ENCODE peak calls at places on chromosomes 2 and 18, in five cellular contexts. One of them, this sample, is unnamed.
A peak's percentile ranks its signal among the peaks of the same experiment; 100 is the strongest.

GRCh38 chr2:169748316-169748715 is 14.7 kb downstream of the KLHL23 start:
- DNase-seq in activated CD8-positive, alpha-beta memory T cell treated with anti-CD3 and anti-CD28 coated beads, Interleukin-2, amount 50 U/mL, for 48 hours: no peak
- DNase-seq in EL: no peak
- DNase-seq in RWPE1: no peak
- DNase-seq in activated CD4-positive, alpha-beta T cell treated with anti-CD3 and anti-CD28 coated beads, Interleukin-2, amount 10 ng/mL, durations not matched to agents 7 days and 5 days: no peak
- DNase-seq in this sample: no peak

GRCh38 chr2:218371987-218372358 is 10.1 kb upstream of the SLC11A1 start:
- DNase-seq in activated CD8-positive, alpha-beta memory T cell treated with anti-CD3 and anti-CD28 coated beads, Interleukin-2, amount 50 U/mL, for 48 hours: no peak
- DNase-seq in EL: no peak
- DNase-seq in RWPE1: no peak
- DNase-seq in activated CD4-positive, alpha-beta T cell treated with anti-CD3 and anti-CD28 coated beads, Interleukin-2, amount 10 ng/mL, durations not matched to agents 7 days and 5 days: no peak
- DNase-seq in this sample: no peak

GRCh38 chr2:84840306-84840705 is 40.6 kb downstream of the TRABD2A start:
- DNase-seq in activated CD8-positive, alpha-beta memory T cell treated with anti-CD3 and anti-CD28 coated beads, Interleukin-2, amount 50 U/mL, for 48 hours: no peak
- DNase-seq in EL: peak; percentile 49
- DNase-seq in RWPE1: no peak
- DNase-seq in activated CD4-positive, alpha-beta T cell treated with anti-CD3 and anti-CD28 coated beads, Interleukin-2, amount 10 ng/mL, durations not matched to agents 7 days and 5 days: no peak
- DNase-seq in this sample: no peak

GRCh38 chr2:171492664-171493063 is 29.6 kb upstream of the CYBRD1 start:
- DNase-seq in activated CD8-positive, alpha-beta memory T cell treated with anti-CD3 and anti-CD28 coated beads, Interleukin-2, amount 50 U/mL, for 48 hours: no peak
- DNase-seq in EL: no peak
- DNase-seq in RWPE1: no peak
- DNase-seq in activated CD4-positive, alpha-beta T cell treated with anti-CD3 and anti-CD28 coated beads, Interleukin-2, amount 10 ng/mL, durations not matched to agents 7 days and 5 days: no peak
- DNase-seq in this sample: no peak

GRCh38 chr18:55419939-55420664 is 167.9 kb downstream of the TCF4 start:
- DNase-seq in activated CD8-positive, alpha-beta memory T cell treated with anti-CD3 and anti-CD28 coated beads, Interleukin-2, amount 50 U/mL, for 48 hours: no peak
- DNase-seq in EL: peak; percentile 55
- DNase-seq in RWPE1: no peak
- DNase-seq in activated CD4-positive, alpha-beta T cell treated with anti-CD3 and anti-CD28 coated beads, Interleukin-2, amount 10 ng/mL, durations not matched to agents 7 days and 5 days: no peak
- DNase-seq in this sample: no peak

GRCh38 chr18:8847066-8847755 is 141.9 kb downstream of the MTCL1 start:
- DNase-seq in activated CD8-positive, alpha-beta memory T cell treated with anti-CD3 and anti-CD28 coated beads, Interleukin-2, amount 50 U/mL, for 48 hours: no peak
- DNase-seq in EL: no peak
- DNase-seq in RWPE1: no peak
- DNase-seq in activated CD4-positive, alpha-beta T cell treated with anti-CD3 and anti-CD28 coated beads, Interleukin-2, amount 10 ng/mL, durations not matched to agents 7 days and 5 days: no peak
- DNase-seq in this sample: no peak

GRCh38 chr2:1835581-1836201 is 91.4 kb upstream of the PXDN start:
- DNase-seq in activated CD8-positive, alpha-beta memory T cell treated with anti-CD3 and anti-CD28 coated beads, Interleukin-2, amount 50 U/mL, for 48 hours: no peak
- DNase-seq in EL: no peak
- DNase-seq in RWPE1: no peak
- DNase-seq in activated CD4-positive, alpha-beta T cell treated with anti-CD3 and anti-CD28 coated beads, Interleukin-2, amount 10 ng/mL, durations not matched to agents 7 days and 5 days: no peak
- DNase-seq in this sample: no peak

GRCh38 chr2:102112271-102112670 is 30.3 kb upstream of the IL1R1 start:
- DNase-seq in activated CD8-positive, alpha-beta memory T cell treated with anti-CD3 and anti-CD28 coated beads, Interleukin-2, amount 50 U/mL, for 48 hours: no peak
- DNase-seq in EL: no peak
- DNase-seq in RWPE1: no peak
- DNase-seq in activated CD4-positive, alpha-beta T cell treated with anti-CD3 and anti-CD28 coated beads, Interleukin-2, amount 10 ng/mL, durations not matched to agents 7 days and 5 days: no peak
- DNase-seq in this sample: no peak

GRCh38 chr18:52402814-52403213 is 62.8 kb downstream of the DCC start:
- DNase-seq in activated CD8-positive, alpha-beta memory T cell treated with anti-CD3 and anti-CD28 coated beads, Interleukin-2, amount 50 U/mL, for 48 hours: no peak
- DNase-seq in EL: no peak
- DNase-seq in RWPE1: no peak
- DNase-seq in activated CD4-positive, alpha-beta T cell treated with anti-CD3 and anti-CD28 coated beads, Interleukin-2, amount 10 ng/mL, durations not matched to agents 7 days and 5 days: no peak
- DNase-seq in this sample: no peak

GRCh38 chr2:165474621-165475269 is 5.2 kb downstream of the CSRNP3 start:
- DNase-seq in activated CD8-positive, alpha-beta memory T cell treated with anti-CD3 and anti-CD28 coated beads, Interleukin-2, amount 50 U/mL, for 48 hours: no peak
- DNase-seq in EL: no peak
- DNase-seq in RWPE1: no peak
- DNase-seq in activated CD4-positive, alpha-beta T cell treated with anti-CD3 and anti-CD28 coated beads, Interleukin-2, amount 10 ng/mL, durations not matched to agents 7 days and 5 days: no peak
- DNase-seq in this sample: no peak

GRCh38 chr2:57850415-57851130 is 196.0 kb upstream of the VRK2 start:
- DNase-seq in activated CD8-positive, alpha-beta memory T cell treated with anti-CD3 and anti-CD28 coated beads, Interleukin-2, amount 50 U/mL, for 48 hours: no peak
- DNase-seq in EL: no peak
- DNase-seq in RWPE1: no peak
- DNase-seq in activated CD4-positive, alpha-beta T cell treated with anti-CD3 and anti-CD28 coated beads, Interleukin-2, amount 10 ng/mL, durations not matched to agents 7 days and 5 days: no peak
- DNase-seq in this sample: no peak

GRCh38 chr2:62333961-62334360 is 138.0 kb downstream of the B3GNT2 start:
- DNase-seq in activated CD8-positive, alpha-beta memory T cell treated with anti-CD3 and anti-CD28 coated beads, Interleukin-2, amount 50 U/mL, for 48 hours: no peak
- DNase-seq in EL: no peak
- DNase-seq in RWPE1: no peak
- DNase-seq in activated CD4-positive, alpha-beta T cell treated with anti-CD3 and anti-CD28 coated beads, Interleukin-2, amount 10 ng/mL, durations not matched to agents 7 days and 5 days: no peak
- DNase-seq in this sample: no peak

GRCh38 chr2:85956647-85957039 is 67.9 kb upstream of the ST3GAL5 start:
- DNase-seq in activated CD8-positive, alpha-beta memory T cell treated with anti-CD3 and anti-CD28 coated beads, Interleukin-2, amount 50 U/mL, for 48 hours: no peak
- DNase-seq in EL: no peak
- DNase-seq in RWPE1: no peak
- DNase-seq in activated CD4-positive, alpha-beta T cell treated with anti-CD3 and anti-CD28 coated beads, Interleukin-2, amount 10 ng/mL, durations not matched to agents 7 days and 5 days: no peak
- DNase-seq in this sample: no peak

GRCh38 chr18:77132369-77133050 is at the start of gene MBP:
- DNase-seq in activated CD8-positive, alpha-beta memory T cell treated with anti-CD3 and anti-CD28 coated beads, Interleukin-2, amount 50 U/mL, for 48 hours: peak; percentile 85
- DNase-seq in EL: no peak
- DNase-seq in RWPE1: peak; percentile 68
- DNase-seq in activated CD4-positive, alpha-beta T cell treated with anti-CD3 and anti-CD28 coated beads, Interleukin-2, amount 10 ng/mL, durations not matched to agents 7 days and 5 days: peak; percentile 74
- DNase-seq in this sample: peak; percentile 68

GRCh38 chr2:238598802-238599530 is 172.2 kb downstream of the ASB1 start:
- DNase-seq in activated CD8-positive, alpha-beta memory T cell treated with anti-CD3 and anti-CD28 coated beads, Interleukin-2, amount 50 U/mL, for 48 hours: no peak
- DNase-seq in EL: no peak
- DNase-seq in RWPE1: no peak
- DNase-seq in activated CD4-positive, alpha-beta T cell treated with anti-CD3 and anti-CD28 coated beads, Interleukin-2, amount 10 ng/mL, durations not matched to agents 7 days and 5 days: no peak
- DNase-seq in this sample: no peak

GRCh38 chr18:28041366-28041765 is 135.6 kb downstream of the CDH2 start:
- DNase-seq in activated CD8-positive, alpha-beta memory T cell treated with anti-CD3 and anti-CD28 coated beads, Interleukin-2, amount 50 U/mL, for 48 hours: no peak
- DNase-seq in EL: no peak
- DNase-seq in RWPE1: no peak
- DNase-seq in activated CD4-positive, alpha-beta T cell treated with anti-CD3 and anti-CD28 coated beads, Interleukin-2, amount 10 ng/mL, durations not matched to agents 7 days and 5 days: no peak
- DNase-seq in this sample: no peak

GRCh38 chr2:236127010-236127409 is 41.2 kb downstream of the GBX2 start:
- DNase-seq in activated CD8-positive, alpha-beta memory T cell treated with anti-CD3 and anti-CD28 coated beads, Interleukin-2, amount 50 U/mL, for 48 hours: no peak
- DNase-seq in EL: no peak
- DNase-seq in RWPE1: no peak
- DNase-seq in activated CD4-positive, alpha-beta T cell treated with anti-CD3 and anti-CD28 coated beads, Interleukin-2, amount 10 ng/mL, durations not matched to agents 7 days and 5 days: no peak
- DNase-seq in this sample: no peak

GRCh38 chr2:206480161-206480560 is 36.8 kb downstream of the ADAM23 start:
- DNase-seq in activated CD8-positive, alpha-beta memory T cell treated with anti-CD3 and anti-CD28 coated beads, Interleukin-2, amount 50 U/mL, for 48 hours: no peak
- DNase-seq in EL: no peak
- DNase-seq in RWPE1: no peak
- DNase-seq in activated CD4-positive, alpha-beta T cell treated with anti-CD3 and anti-CD28 coated beads, Interleukin-2, amount 10 ng/mL, durations not matched to agents 7 days and 5 days: no peak
- DNase-seq in this sample: no peak

GRCh38 chr2:95077893-95078603 is 43.6 kb downstream of the MRPS5 start:
- DNase-seq in activated CD8-positive, alpha-beta memory T cell treated with anti-CD3 and anti-CD28 coated beads, Interleukin-2, amount 50 U/mL, for 48 hours: no peak
- DNase-seq in EL: no peak
- DNase-seq in RWPE1: no peak
- DNase-seq in activated CD4-positive, alpha-beta T cell treated with anti-CD3 and anti-CD28 coated beads, Interleukin-2, amount 10 ng/mL, durations not matched to agents 7 days and 5 days: no peak
- DNase-seq in this sample: no peak

GRCh38 chr2:181165199-181165868 is 184.9 kb downstream of the UBE2E3 start:
- DNase-seq in activated CD8-positive, alpha-beta memory T cell treated with anti-CD3 and anti-CD28 coated beads, Interleukin-2, amount 50 U/mL, for 48 hours: no peak
- DNase-seq in EL: no peak
- DNase-seq in RWPE1: no peak
- DNase-seq in activated CD4-positive, alpha-beta T cell treated with anti-CD3 and anti-CD28 coated beads, Interleukin-2, amount 10 ng/mL, durations not matched to agents 7 days and 5 days: peak; percentile 38
- DNase-seq in this sample: peak; percentile 21

GRCh38 chr2:16612490-16612889 is 53.1 kb downstream of the CYRIA start:
- DNase-seq in activated CD8-positive, alpha-beta memory T cell treated with anti-CD3 and anti-CD28 coated beads, Interleukin-2, amount 50 U/mL, for 48 hours: no peak
- DNase-seq in EL: no peak
- DNase-seq in RWPE1: no peak
- DNase-seq in activated CD4-positive, alpha-beta T cell treated with anti-CD3 and anti-CD28 coated beads, Interleukin-2, amount 10 ng/mL, durations not matched to agents 7 days and 5 days: no peak
- DNase-seq in this sample: no peak

GRCh38 chr18:76429262-76430126 is 65.5 kb downstream of the ZNF516 start:
- DNase-seq in activated CD8-positive, alpha-beta memory T cell treated with anti-CD3 and anti-CD28 coated beads, Interleukin-2, amount 50 U/mL, for 48 hours: no peak
- DNase-seq in EL: no peak
- DNase-seq in RWPE1: no peak
- DNase-seq in activated CD4-positive, alpha-beta T cell treated with anti-CD3 and anti-CD28 coated beads, Interleukin-2, amount 10 ng/mL, durations not matched to agents 7 days and 5 days: no peak
- DNase-seq in this sample: no peak

GRCh38 chr2:218985325-218986091 is 524 bp upstream of the FEV start:
- DNase-seq in activated CD8-positive, alpha-beta memory T cell treated with anti-CD3 and anti-CD28 coated beads, Interleukin-2, amount 50 U/mL, for 48 hours: peak; percentile 50
- DNase-seq in EL: no peak
- DNase-seq in RWPE1: no peak
- DNase-seq in activated CD4-positive, alpha-beta T cell treated with anti-CD3 and anti-CD28 coated beads, Interleukin-2, amount 10 ng/mL, durations not matched to agents 7 days and 5 days: no peak
- DNase-seq in this sample: no peak

GRCh38 chr18:67463829-67464228 is 52.7 kb downstream of the DSEL start:
- DNase-seq in activated CD8-positive, alpha-beta memory T cell treated with anti-CD3 and anti-CD28 coated beads, Interleukin-2, amount 50 U/mL, for 48 hours: no peak
- DNase-seq in EL: no peak
- DNase-seq in RWPE1: no peak
- DNase-seq in activated CD4-positive, alpha-beta T cell treated with anti-CD3 and anti-CD28 coated beads, Interleukin-2, amount 10 ng/mL, durations not matched to agents 7 days and 5 days: no peak
- DNase-seq in this sample: no peak

GRCh38 chr2:43199492-43200481 is 26.6 kb downstream of the ZFP36L2 start:
- DNase-seq in activated CD8-positive, alpha-beta memory T cell treated with anti-CD3 and anti-CD28 coated beads, Interleukin-2, amount 50 U/mL, for 48 hours: no peak
- DNase-seq in EL: no peak
- DNase-seq in RWPE1: peak; percentile 85
- DNase-seq in activated CD4-positive, alpha-beta T cell treated with anti-CD3 and anti-CD28 coated beads, Interleukin-2, amount 10 ng/mL, durations not matched to agents 7 days and 5 days: no peak
- DNase-seq in this sample: no peak

GRCh38 chr2:29014811-29015414 is 33.8 kb downstream of the TOGARAM2 start:
- DNase-seq in activated CD8-positive, alpha-beta memory T cell treated with anti-CD3 and anti-CD28 coated beads, Interleukin-2, amount 50 U/mL, for 48 hours: peak; percentile 83
- DNase-seq in EL: peak; percentile 51
- DNase-seq in RWPE1: no peak
- DNase-seq in activated CD4-positive, alpha-beta T cell treated with anti-CD3 and anti-CD28 coated beads, Interleukin-2, amount 10 ng/mL, durations not matched to agents 7 days and 5 days: peak; percentile 81
- DNase-seq in this sample: peak; percentile 91

GRCh38 chr2:62201307-62201706 is 5.4 kb downstream of the B3GNT2 start:
- DNase-seq in activated CD8-positive, alpha-beta memory T cell treated with anti-CD3 and anti-CD28 coated beads, Interleukin-2, amount 50 U/mL, for 48 hours: no peak
- DNase-seq in EL: no peak
- DNase-seq in RWPE1: no peak
- DNase-seq in activated CD4-positive, alpha-beta T cell treated with anti-CD3 and anti-CD28 coated beads, Interleukin-2, amount 10 ng/mL, durations not matched to agents 7 days and 5 days: no peak
- DNase-seq in this sample: no peak

GRCh38 chr2:42008241-42008911 is 39.4 kb upstream of the PKDCC start:
- DNase-seq in activated CD8-positive, alpha-beta memory T cell treated with anti-CD3 and anti-CD28 coated beads, Interleukin-2, amount 50 U/mL, for 48 hours: no peak
- DNase-seq in EL: peak; percentile 25
- DNase-seq in RWPE1: no peak
- DNase-seq in activated CD4-positive, alpha-beta T cell treated with anti-CD3 and anti-CD28 coated beads, Interleukin-2, amount 10 ng/mL, durations not matched to agents 7 days and 5 days: no peak
- DNase-seq in this sample: no peak

This sample was measured in CD4-positive, CD25-positive, alpha-beta regulatory T cell.